ENCODE peak calls at places on chromosome 5, in eight cellular contexts. One of them, this sample, is unnamed. For H3K4me1, the result is how much of the 10 kb centered on the place peaks cover.

GRCh38 chr5:112960316-112960715 is 16.3 kb upstream of the DCP2 start:
- DNase-seq in tibial artery: no peak
- DNase-seq in lung: no peak
- DNase-seq in thoracic aorta: no peak
- DNase-seq in OCI-LY7: no peak
- DNase-seq in mesendoderm: no peak
- DNase-seq in spleen: no peak
- DNase-seq in GM23338: no peak
- DNase-seq in this sample: no peak

GRCh38 chr5:149429839-149430721 is 51.0 kb upstream of the IL17B start:
- DNase-seq in spleen: peak
- DNase-seq in thoracic aorta: no peak
- DNase-seq in tibial artery: peak
- DNase-seq in GM23338: peak
- DNase-seq in OCI-LY7: peak
- DNase-seq in lung: peak
- DNase-seq in mesendoderm: peak
- DNase-seq in this sample: no peak

GRCh38 chr5:172235827-172236749 is 42.1 kb downstream of the EFCAB9 start:
- DNase-seq in OCI-LY7: no peak
- DNase-seq in lung: no peak
- DNase-seq in thoracic aorta: no peak
- DNase-seq in mesendoderm: no peak
- DNase-seq in tibial artery: no peak
- DNase-seq in GM23338: no peak
- DNase-seq in spleen: no peak
- DNase-seq in this sample: no peak

GRCh38 chr5:136051486-136052220 is 22.9 kb downstream of the TGFBI start:
- DNase-seq in tibial artery: no peak
- DNase-seq in lung: no peak
- DNase-seq in mesendoderm: no peak
- DNase-seq in OCI-LY7: no peak
- DNase-seq in thoracic aorta: no peak
- DNase-seq in spleen: peak
- DNase-seq in GM23338: no peak
- DNase-seq in this sample: no peak

GRCh38 chr5:38163636-38164237 is 94.6 kb upstream of the EGFLAM start:
- DNase-seq in thoracic aorta: no peak
- DNase-seq in OCI-LY7: no peak
- DNase-seq in lung: no peak
- DNase-seq in tibial artery: no peak
- DNase-seq in GM23338: no peak
- DNase-seq in spleen: no peak
- DNase-seq in mesendoderm: no peak
- DNase-seq in this sample: no peak

GRCh38 chr5:179023528-179024189 is at the start of gene ZNF879:
- DNase-seq in mesendoderm: peak
- DNase-seq in OCI-LY7: peak
- DNase-seq in lung: peak
- DNase-seq in spleen: peak
- DNase-seq in thoracic aorta: peak
- DNase-seq in GM23338: peak
- DNase-seq in tibial artery: peak
- DNase-seq in this sample: peak

GRCh38 chr5:180340856-180341255 is 12.3 kb downstream of the GFPT2 start:
- DNase-seq in spleen: no peak
- DNase-seq in mesendoderm: no peak
- DNase-seq in GM23338: no peak
- DNase-seq in OCI-LY7: no peak
- DNase-seq in tibial artery: no peak
- DNase-seq in lung: no peak
- DNase-seq in thoracic aorta: no peak
- DNase-seq in this sample: no peak

GRCh38 chr5:94575196-94575595 is 43.2 kb downstream of the KIAA0825 start:
- DNase-seq in OCI-LY7: no peak
- DNase-seq in thoracic aorta: no peak
- DNase-seq in tibial artery: no peak
- DNase-seq in mesendoderm: no peak
- DNase-seq in GM23338: no peak
- DNase-seq in spleen: no peak
- DNase-seq in lung: no peak
- DNase-seq in this sample: no peak

GRCh38 chr5:90747693-90748092 is 189.1 kb downstream of the ADGRV1 start:
- DNase-seq in GM23338: peak
- DNase-seq in spleen: no peak
- DNase-seq in thoracic aorta: no peak
- DNase-seq in OCI-LY7: no peak
- DNase-seq in mesendoderm: peak
- DNase-seq in tibial artery: no peak
- DNase-seq in lung: no peak
- DNase-seq in this sample: no peak

GRCh38 chr5:143245929-143246561 is 157.4 kb downstream of the NR3C1 start:
- DNase-seq in GM23338: no peak
- DNase-seq in lung: no peak
- DNase-seq in OCI-LY7: no peak
- DNase-seq in spleen: no peak
- DNase-seq in mesendoderm: no peak
- DNase-seq in tibial artery: no peak
- DNase-seq in thoracic aorta: no peak
- DNase-seq in this sample: no peak

DNA sequence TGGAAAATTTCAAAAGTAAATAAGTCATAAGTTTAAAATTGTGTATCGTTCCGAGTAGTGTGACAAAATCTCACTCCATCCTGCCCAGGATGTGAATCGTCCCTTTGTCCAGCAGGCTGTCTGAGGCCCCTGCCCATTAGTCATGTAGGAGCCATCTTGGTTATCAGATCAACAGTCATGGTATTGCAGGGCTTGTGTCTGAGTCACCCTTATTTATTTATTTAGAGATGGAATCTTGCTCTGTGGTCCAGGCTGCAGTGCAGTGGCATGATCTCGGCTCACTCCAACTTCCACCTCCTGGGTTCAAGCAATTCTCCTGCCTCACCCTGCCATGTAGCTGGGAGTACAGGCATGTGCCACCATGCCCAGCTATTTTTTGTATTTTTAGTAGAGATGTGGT is 30.2 kb downstream of the ITGA2 start:
- DNase-seq in OCI-LY7: no peak
- DNase-seq in mesendoderm: no peak
- DNase-seq in tibial artery: no peak
- DNase-seq in spleen: no peak
- DNase-seq in lung: no peak
- DNase-seq in GM23338: no peak
- DNase-seq in thoracic aorta: no peak
- DNase-seq in this sample: no peak
- H3K4me1 ChIP-seq in OCI-LY7: under half
- H3K4me1 ChIP-seq in mesendoderm: under half
- H3K4me1 ChIP-seq in tibial artery: under half
- H3K4me1 ChIP-seq in spleen: under half
- H3K4me1 ChIP-seq in lung: under half
- H3K4me1 ChIP-seq in GM23338: under half
- H3K4me1 ChIP-seq in thoracic aorta: under half
- H3K4me1 ChIP-seq in this sample: under half

GRCh38 chr5:177366528-177367322 is 9.0 kb downstream of the RGS14 start:
- DNase-seq in mesendoderm: peak
- DNase-seq in spleen: peak
- DNase-seq in OCI-LY7: no peak
- DNase-seq in GM23338: peak
- DNase-seq in tibial artery: peak
- DNase-seq in lung: peak
- DNase-seq in thoracic aorta: peak
- DNase-seq in this sample: peak

GRCh38 chr5:177369050-177369912 is 11.6 kb downstream of the RGS14 start:
- DNase-seq in tibial artery: no peak
- DNase-seq in thoracic aorta: no peak
- DNase-seq in GM23338: peak
- DNase-seq in OCI-LY7: peak
- DNase-seq in spleen: no peak
- DNase-seq in mesendoderm: peak
- DNase-seq in lung: no peak
- DNase-seq in this sample: no peak

GRCh38 chr5:177367323-177367848 is 9.7 kb downstream of the RGS14 start:
- DNase-seq in GM23338: peak
- DNase-seq in thoracic aorta: no peak
- DNase-seq in tibial artery: no peak
- DNase-seq in OCI-LY7: no peak
- DNase-seq in mesendoderm: no peak
- DNase-seq in lung: no peak
- DNase-seq in spleen: no peak
- DNase-seq in this sample: no peak

GRCh38 chr5:177369913-177370487 is 12.3 kb downstream of the RGS14 start:
- DNase-seq in thoracic aorta: no peak
- DNase-seq in lung: no peak
- DNase-seq in mesendoderm: no peak
- DNase-seq in tibial artery: no peak
- DNase-seq in spleen: no peak
- DNase-seq in GM23338: no peak
- DNase-seq in OCI-LY7: no peak
- DNase-seq in this sample: no peak

DNA sequence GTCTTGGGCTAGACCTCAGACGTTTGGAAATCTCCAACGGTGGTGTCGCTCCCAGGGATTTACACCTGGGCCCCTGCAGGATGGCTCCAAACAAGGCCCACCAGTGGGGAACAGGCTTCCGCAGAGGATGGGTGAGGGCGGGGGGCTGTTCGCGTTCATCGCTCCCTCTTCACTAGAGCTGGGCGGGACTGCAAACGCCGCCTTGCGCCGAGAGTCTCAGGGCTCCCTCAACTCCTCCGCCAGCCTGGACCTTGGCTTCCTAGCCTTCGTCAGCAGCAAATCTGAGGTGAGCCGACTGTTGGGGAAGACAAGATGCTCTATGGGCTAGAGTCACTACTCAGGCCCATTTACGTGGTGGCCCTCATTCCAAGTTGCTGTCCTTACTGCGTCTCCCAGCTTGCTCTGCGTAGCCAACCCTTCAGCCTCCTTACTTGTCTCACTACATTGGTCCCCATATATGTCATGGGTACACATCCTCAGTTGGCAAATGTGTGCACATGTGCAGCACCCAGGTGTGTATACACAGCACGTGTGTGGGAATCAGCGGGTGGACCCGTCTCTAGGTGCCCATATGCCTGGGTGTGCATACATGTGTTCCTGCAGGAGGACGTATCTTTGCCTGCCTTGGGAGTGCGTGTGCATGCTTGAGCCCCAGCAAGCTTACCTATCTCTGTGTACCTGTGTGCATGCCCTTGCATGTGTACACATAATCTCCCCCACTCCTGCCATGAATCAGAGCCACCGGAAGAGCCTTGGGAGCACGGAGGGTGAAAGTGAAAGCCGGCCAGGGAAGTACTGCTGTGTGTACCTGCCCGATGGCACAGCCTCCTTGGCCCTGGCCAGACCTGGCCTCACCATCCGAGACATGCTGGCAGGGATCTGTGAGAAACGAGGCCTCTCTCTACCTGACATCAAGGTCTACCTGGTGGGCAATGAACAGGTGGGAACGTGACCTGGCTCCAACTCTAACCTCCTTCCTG is 10.5 kb downstream of the RGS14 start:
- DNase-seq in thoracic aorta: no peak
- DNase-seq in tibial artery: no peak
- DNase-seq in GM23338: peak
- DNase-seq in mesendoderm: no peak
- DNase-seq in OCI-LY7: no peak
- DNase-seq in lung: no peak
- DNase-seq in spleen: no peak
- DNase-seq in this sample: no peak
- H3K4me1 ChIP-seq in thoracic aorta: under half
- H3K4me1 ChIP-seq in tibial artery: under half
- H3K4me1 ChIP-seq in GM23338: under half
- H3K4me1 ChIP-seq in mesendoderm: under half
- H3K4me1 ChIP-seq in OCI-LY7: half or more
- H3K4me1 ChIP-seq in lung: under half
- H3K4me1 ChIP-seq in spleen: half or more
- H3K4me1 ChIP-seq in this sample: under half

GRCh38 chr5:168943485-168943884 is 357.5 kb downstream of the SLIT3 start:
- DNase-seq in thoracic aorta: no peak
- DNase-seq in spleen: no peak
- DNase-seq in mesendoderm: no peak
- DNase-seq in OCI-LY7: no peak
- DNase-seq in GM23338: no peak
- DNase-seq in lung: no peak
- DNase-seq in tibial artery: no peak
- DNase-seq in this sample: no peak
- H3K4me1 ChIP-seq in thoracic aorta: under half
- H3K4me1 ChIP-seq in spleen: under half
- H3K4me1 ChIP-seq in mesendoderm: under half
- H3K4me1 ChIP-seq in OCI-LY7: under half
- H3K4me1 ChIP-seq in GM23338: under half
- H3K4me1 ChIP-seq in lung: under half
- H3K4me1 ChIP-seq in tibial artery: under half
- H3K4me1 ChIP-seq in this sample: under half

DNA sequence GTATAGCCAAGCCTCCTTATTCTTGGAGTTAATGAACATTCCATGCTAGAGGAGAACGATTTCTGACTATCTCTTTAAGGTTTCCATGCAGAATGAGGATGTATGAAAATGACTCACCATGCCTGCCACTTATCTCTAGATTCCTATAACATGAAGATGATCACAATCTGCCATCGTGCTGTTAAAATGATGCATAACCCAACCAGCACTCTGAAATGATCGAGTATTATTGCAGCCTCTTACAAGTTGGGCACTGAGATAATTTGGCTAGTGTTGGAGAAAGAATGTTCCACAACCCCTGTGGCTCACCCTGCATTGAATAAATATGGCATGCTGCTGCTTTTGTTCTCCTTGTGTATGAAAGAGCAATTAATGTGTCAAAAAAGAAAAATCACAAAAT is 1143.6 kb upstream of the WWC1 start:
- DNase-seq in lung: no peak
- DNase-seq in mesendoderm: no peak
- DNase-seq in tibial artery: no peak
- DNase-seq in spleen: no peak
- DNase-seq in thoracic aorta: no peak
- DNase-seq in GM23338: no peak
- DNase-seq in OCI-LY7: no peak
- DNase-seq in this sample: no peak
- H3K4me1 ChIP-seq in lung: under half
- H3K4me1 ChIP-seq in mesendoderm: under half
- H3K4me1 ChIP-seq in tibial artery: under half
- H3K4me1 ChIP-seq in spleen: under half
- H3K4me1 ChIP-seq in thoracic aorta: under half
- H3K4me1 ChIP-seq in GM23338: under half
- H3K4me1 ChIP-seq in OCI-LY7: under half
- H3K4me1 ChIP-seq in this sample: under half

This sample was measured in tibial nerve.